ENCODE peak calls at places on chromosomes 1 and 21, in five cellular contexts. J is psoas muscle; O is Caco-2; Q is activated CD8-positive, alpha-beta T cell treated with anti-CD3 and anti-CD28 coated beads for 36 hours; V is osteocyte. R is an unnamed sample.

GRCh38 chr1:60970081-60970509 is 112.3 kb upstream of the NFIA start:
- DNase-seq in J (no peak), O (no peak), Q (no peak), V (no peak), R (no peak)

GRCh38 chr1:100009458-100009857 is 39.7 kb downstream of the SLC35A3 start:
- DNase-seq in J (no peak), O (no peak), Q (no peak), V (no peak), R (no peak)

GRCh38 chr1:165899461-165899941 is 72.1 kb downstream of the UCK2 start:
- DNase-seq in J (no peak), O (no peak), Q (no peak), V (no peak), R (no peak)

GRCh38 chr1:224922404-224923164 is 6.9 kb upstream of the DNAH14 start:
- DNase-seq in J (no peak), O (peak), Q (no peak), V (no peak), R (peak)

GRCh38 chr1:55235722-55236121 is 20.6 kb upstream of the USP24 start:
- DNase-seq in J (no peak), O (no peak), Q (no peak), V (no peak), R (no peak)

GRCh38 chr1:242425232-242425631 is 99.3 kb downstream of the PLD5 start:
- DNase-seq in J (no peak), O (no peak), Q (peak), V (no peak), R (no peak)

GRCh38 chr1:3015744-3016143 is 5.5 kb upstream of the ACTRT2 start:
- DNase-seq in J (no peak), O (no peak), Q (no peak), V (no peak), R (no peak)

GRCh38 chr1:216785211-216785610 is 62.0 kb upstream of the ESRRG start:
- DNase-seq in J (no peak), O (no peak), Q (no peak), V (no peak), R (no peak)

GRCh38 chr1:79069828-79070227 is 63.3 kb upstream of the ADGRL4 start:
- DNase-seq in J (no peak), O (no peak), Q (no peak), V (no peak), R (no peak)

GRCh38 chr1:30748699-30749401 is 8.7 kb downstream of the LAPTM5 start:
- DNase-seq in J (no peak), O (no peak), Q (peak), V (no peak), R (no peak)

GRCh38 chr1:110434946-110435345 is 16.0 kb upstream of the PROK1 start:
- DNase-seq in J (no peak), O (no peak), Q (no peak), V (no peak), R (no peak)

GRCh38 chr1:174204697-174205308 is 45.5 kb downstream of the RABGAP1L start:
- DNase-seq in J (no peak), O (no peak), Q (peak), V (no peak), R (no peak)

GRCh38 chr1:1780598-1781525 is 2.6 kb upstream of the NADK start:
- DNase-seq in J (peak), O (no peak), Q (no peak), V (no peak), R (no peak)

GRCh38 chr1:88291902-88292301 is 392.2 kb upstream of the PKN2 start:
- DNase-seq in J (no peak), O (no peak), Q (no peak), V (no peak), R (no peak)

GRCh38 chr1:154129392-154129970 is 25.4 kb downstream of the NUP210L start:
- DNase-seq in J (no peak), O (no peak), Q (no peak), V (no peak), R (no peak)

GRCh38 chr1:110647254-110647891 is 27.4 kb downstream of the KCNA3 start:
- DNase-seq in J (no peak), O (no peak), Q (no peak), V (no peak), R (no peak)

GRCh38 chr1:177969109-177969508 is 749 bp downstream of the SEC16B start:
- DNase-seq in J (no peak), O (no peak), Q (no peak), V (no peak), R (no peak)

GRCh38 chr1:62368989-62369388 is 49.8 kb upstream of the KANK4 start:
- DNase-seq in J (no peak), O (no peak), Q (no peak), V (no peak), R (no peak)

GRCh38 chr1:228305721-228306152 is 97.9 kb downstream of the OBSCN start:
- DNase-seq in J (peak), O (no peak), Q (no peak), V (peak), R (no peak)

GRCh38 chr1:227603327-227603726 is 40.0 kb downstream of the ZNF678 start:
- DNase-seq in J (no peak), O (no peak), Q (no peak), V (no peak), R (no peak)

GRCh38 chr1:156368889-156369684 is at the start of gene RHBG:
- DNase-seq in J (no peak), O (peak), Q (peak), V (no peak), R (no peak)

GRCh38 chr1:71667224-71667623 is 586.4 kb upstream of the ZRANB2 start:
- DNase-seq in J (no peak), O (no peak), Q (no peak), V (no peak), R (no peak)

GRCh38 chr1:14138627-14139026 is 438.6 kb downstream of the PRDM2 start:
- DNase-seq in J (no peak), O (no peak), Q (no peak), V (no peak), R (no peak)

GRCh38 chr1:1817262-1817661 is 39.0 kb upstream of the NADK start:
- DNase-seq in J (no peak), O (no peak), Q (no peak), V (no peak), R (no peak)

GRCh38 chr1:93573940-93574469 is 107.6 kb downstream of the BCAR3 start:
- DNase-seq in J (no peak), O (no peak), Q (no peak), V (no peak), R (no peak)

DNA sequence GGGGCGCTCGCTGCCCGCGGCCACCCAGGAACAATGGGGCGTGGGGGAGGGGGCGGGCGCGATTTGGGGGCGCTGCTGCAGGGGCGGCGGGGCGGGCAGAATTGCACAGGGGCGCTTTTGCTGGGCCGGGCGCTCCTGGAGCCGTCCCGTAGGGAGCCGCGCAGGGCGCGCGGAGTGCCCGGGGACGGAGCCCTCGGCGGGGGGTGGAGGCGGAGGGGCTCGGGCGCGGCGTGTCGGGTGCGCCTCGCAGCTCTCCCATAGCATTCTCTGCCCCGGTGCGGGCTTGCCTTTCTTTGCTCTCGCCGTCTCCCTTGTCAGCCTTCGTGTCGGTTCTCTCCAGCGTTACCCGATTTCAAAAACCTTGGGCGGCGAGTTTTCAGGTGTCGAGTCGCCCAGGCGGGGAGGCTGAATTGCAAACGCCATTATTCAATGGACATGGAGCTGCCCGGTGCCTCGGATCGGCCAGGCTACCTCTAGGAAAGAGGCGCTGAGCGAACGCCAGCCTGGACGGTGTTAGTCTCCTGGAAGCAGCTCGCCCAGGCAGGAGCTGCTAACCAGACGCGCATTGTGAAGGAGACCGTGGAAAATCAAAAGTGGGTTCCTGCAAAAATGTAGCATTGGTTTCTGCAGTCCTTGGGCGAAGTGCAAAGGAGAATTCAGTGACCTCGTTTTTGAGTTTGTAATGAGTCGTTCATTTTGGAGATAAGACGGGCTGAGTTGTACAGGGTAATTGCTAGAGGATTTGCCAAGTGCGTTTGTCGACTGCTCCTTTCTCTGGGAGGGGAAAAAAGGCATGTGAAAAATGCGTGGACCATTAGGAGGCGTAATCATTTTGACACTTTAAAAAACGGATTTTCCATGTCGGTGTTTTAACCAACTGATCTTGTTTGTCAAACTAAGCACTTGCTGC is 626 bp downstream of the CXADR start:
- DNase-seq in J (no peak), O (peak), Q (peak), V (no peak), R (peak)
- TF ChIP-seq CTCF in J (no peak), O (no peak), Q (no peak), V (no peak), R (no peak)

DNA sequence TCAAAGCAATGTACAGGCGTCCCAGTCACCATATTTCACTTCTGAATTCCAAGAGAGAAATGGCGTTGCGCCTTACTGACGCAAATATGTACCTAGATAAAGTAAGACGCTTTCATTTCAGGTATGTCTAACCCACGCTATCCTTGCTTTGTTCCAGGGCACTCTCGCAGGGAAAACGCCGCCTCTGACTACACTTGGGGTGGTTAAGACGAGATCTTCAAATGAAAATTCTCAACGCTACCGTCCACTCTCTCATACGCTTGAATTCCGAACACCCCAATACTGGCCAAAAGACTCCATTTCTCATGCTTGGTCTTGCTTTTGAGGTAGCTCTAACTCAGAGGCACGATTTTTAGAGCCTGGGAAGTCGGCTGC is 736 bp upstream of the ZMPSTE24 start:
- DNase-seq in J (no peak), O (no peak), Q (no peak), V (no peak), R (no peak)
- TF ChIP-seq CTCF in J (no peak), O (no peak), Q (no peak), V (no peak), R (no peak)

GRCh38 chr1:32984829-32985310 is 20.3 kb upstream of the RNF19B start:
- DNase-seq in J (no peak), O (no peak), Q (no peak), V (no peak), R (no peak)
- TF ChIP-seq CTCF in J (no peak), O (no peak), Q (no peak), V (no peak), R (no peak)

GRCh38 chr1:167128261-167129227 is 34.7 kb downstream of the STYXL2 start:
- DNase-seq in J (no peak), O (no peak), Q (no peak), V (no peak), R (no peak)
- TF ChIP-seq CTCF in J (no peak), O (no peak), Q (no peak), V (peak), R (no peak)

DNA sequence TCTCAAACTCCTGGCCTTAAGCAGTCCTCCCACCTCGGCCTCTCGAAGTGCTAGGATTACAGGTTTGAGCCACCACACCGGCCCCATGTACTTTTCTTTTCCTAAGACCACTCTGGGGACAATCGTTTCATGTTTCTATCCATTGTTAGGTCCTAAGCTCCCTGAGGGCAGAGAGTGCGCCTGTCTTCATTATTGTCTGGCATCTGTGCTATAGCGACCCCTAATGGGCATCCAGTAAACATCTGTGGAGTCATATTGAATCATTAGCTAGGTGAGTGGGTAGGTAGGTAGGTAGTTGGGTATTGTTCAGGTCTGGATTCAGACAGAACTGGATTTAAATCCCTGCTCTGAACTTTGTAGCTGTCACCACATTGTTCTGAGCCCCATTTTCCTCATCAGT is 66.1 kb downstream of the TMEM53 start:
- DNase-seq in J (no peak), O (no peak), Q (no peak), V (no peak), R (no peak)
- TF ChIP-seq CTCF in J (peak), O (peak), Q (peak), V (no peak), R (peak)

GRCh38 chr1:66181999-66182398 is 352.0 kb upstream of the SGIP1 start:
- DNase-seq in J (no peak), O (no peak), Q (no peak), V (no peak), R (no peak)
- TF ChIP-seq CTCF in J (no peak), O (no peak), Q (no peak), V (no peak), R (no peak)

GRCh38 chr1:187839873-187840272 is 1011.1 kb downstream of the PLA2G4A start:
- DNase-seq in J (no peak), O (no peak), Q (no peak), V (no peak), R (no peak)
- TF ChIP-seq CTCF in J (no peak), O (no peak), Q (no peak), V (no peak), R (no peak)

DNA sequence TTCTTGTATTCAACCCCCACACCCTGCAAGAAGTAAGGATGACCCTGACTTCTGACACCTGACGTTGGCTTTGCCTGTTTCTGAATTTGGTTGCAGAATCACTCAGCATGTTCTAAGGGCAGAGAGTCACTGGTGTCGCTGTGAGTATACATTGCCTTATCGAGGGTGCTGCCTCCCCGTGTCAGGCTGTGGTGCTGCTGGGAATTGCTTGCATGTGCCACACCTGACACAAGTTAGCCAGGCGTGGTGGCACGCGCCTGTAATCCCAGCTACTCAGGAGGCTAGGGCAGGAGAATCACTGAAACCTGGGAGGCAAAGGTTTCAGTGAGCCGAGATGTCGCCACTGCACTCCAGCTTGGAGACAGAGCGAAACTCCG is 45.9 kb downstream of the WDR4 start:
- DNase-seq in J (no peak), O (peak), Q (peak), V (no peak), R (peak)
- TF ChIP-seq CTCF in J (no peak), O (peak), Q (peak), V (peak), R (peak)

GRCh38 chr1:234393190-234393589 is 19.9 kb downstream of the COA6 start:
- DNase-seq in J (no peak), O (no peak), Q (no peak), V (no peak), R (no peak)
- TF ChIP-seq CTCF in J (no peak), O (no peak), Q (no peak), V (no peak), R (peak)

R was measured in GM13977.